ENCODE peak calls at places on chromosomes 5 and 9, in ten cellular contexts. Y is heart right ventricle, F is cardiac fibroblast, U is RWPE1, D is neural crest cell, M is left ventricle myocardium inferior, O is H9, N is coronary artery, K is AG09309, S is sigmoid colon. G is an unnamed sample.

GRCh38 chr9:131238402-131239021 is 37.8 kb downstream of the FAM78A start:
- DNase-seq in Y (no peak), F (peak), U (no peak), D (peak), M (peak), O (no peak), N (no peak), K (no peak), S (no peak), G (peak)

GRCh38 chr5:167050568-167051214 is 1240.8 kb upstream of the WWC1 start:
- DNase-seq in Y (no peak), F (peak), U (no peak), D (no peak), M (no peak), O (peak), N (no peak), K (no peak), S (no peak), G (peak)

GRCh38 chr5:170238456-170238855 is 5.7 kb downstream of the C5orf58 start:
- DNase-seq in Y (no peak), F (no peak), U (no peak), D (no peak), M (no peak), O (no peak), N (no peak), K (no peak), S (no peak), G (no peak)

GRCh38 chr9:95627802-95628201 is 111.0 kb upstream of the PTCH1 start:
- DNase-seq in Y (no peak), F (no peak), U (peak), D (no peak), M (no peak), O (no peak), N (no peak), K (no peak), S (no peak), G (peak)

GRCh38 chr9:4530375-4530774 is 40.1 kb downstream of the SLC1A1 start:
- DNase-seq in Y (no peak), F (peak), U (peak), D (no peak), M (no peak), O (no peak), N (no peak), K (no peak), S (no peak), G (no peak)

GRCh38 chr9:114685951-114686350 is 4.0 kb upstream of the TEX48 start:
- DNase-seq in Y (no peak), F (no peak), U (no peak), D (no peak), M (no peak), O (no peak), N (no peak), K (no peak), S (no peak), G (no peak)

GRCh38 chr9:76564300-76564699 is 105.3 kb downstream of the GCNT1 start:
- DNase-seq in Y (no peak), F (no peak), U (no peak), D (no peak), M (no peak), O (no peak), N (no peak), K (no peak), S (no peak), G (no peak)

GRCh38 chr5:134651531-134651930 is 2.9 kb downstream of the SEC24A start:
- DNase-seq in Y (no peak), F (no peak), U (no peak), D (no peak), M (no peak), O (no peak), N (no peak), K (no peak), S (no peak), G (no peak)

GRCh38 chr5:104187656-104188055 is 625.1 kb upstream of the NUDT12 start:
- DNase-seq in Y (no peak), F (no peak), U (no peak), D (no peak), M (no peak), O (no peak), N (no peak), K (no peak), S (no peak), G (no peak)

GRCh38 chr9:73149371-73150067 is 2.1 kb upstream of the ANXA1 start:
- DNase-seq in Y (no peak), F (peak), U (peak), D (no peak), M (no peak), O (no peak), N (no peak), K (peak), S (no peak), G (peak)

GRCh38 chr5:23314827-23315226 is 192.6 kb upstream of the PRDM9 start:
- DNase-seq in Y (no peak), F (peak), U (peak), D (no peak), M (no peak), O (no peak), N (no peak), K (no peak), S (no peak), G (no peak)

GRCh38 chr9:136694163-136694864 is 7.1 kb upstream of the AGPAT2 start:
- DNase-seq in Y (peak), F (peak), U (peak), D (peak), M (peak), O (peak), N (no peak), K (no peak), S (no peak), G (no peak)

GRCh38 chr5:178387061-178387855 is 154.7 kb upstream of the PHYKPL start:
- DNase-seq in Y (no peak), F (no peak), U (no peak), D (no peak), M (no peak), O (peak), N (peak), K (no peak), S (peak), G (no peak)

GRCh38 chr9:130830199-130830598 is 4.9 kb upstream of the ABL1 start:
- DNase-seq in Y (no peak), F (no peak), U (no peak), D (no peak), M (no peak), O (no peak), N (no peak), K (no peak), S (no peak), G (no peak)

GRCh38 chr5:170836226-170836625 is 25.6 kb upstream of the RANBP17 start:
- DNase-seq in Y (no peak), F (no peak), U (no peak), D (no peak), M (no peak), O (no peak), N (no peak), K (no peak), S (no peak), G (no peak)

GRCh38 chr5:121189569-121190305 is 661.9 kb upstream of the FTMT start:
- DNase-seq in Y (no peak), F (peak), U (no peak), D (no peak), M (no peak), O (no peak), N (no peak), K (no peak), S (no peak), G (peak)

GRCh38 chr9:93501406-93501805 is 48.0 kb upstream of the FAM120AOS start:
- DNase-seq in Y (no peak), F (no peak), U (peak), D (no peak), M (no peak), O (no peak), N (no peak), K (no peak), S (no peak), G (no peak)

GRCh38 chr5:109105631-109106267 is 304.0 kb downstream of the PJA2 start:
- DNase-seq in Y (no peak), F (peak), U (peak), D (no peak), M (no peak), O (no peak), N (no peak), K (peak), S (no peak), G (peak)

GRCh38 chr5:123617561-123617960 is 105.6 kb downstream of the CSNK1G3 start:
- DNase-seq in Y (no peak), F (no peak), U (no peak), D (no peak), M (no peak), O (no peak), N (no peak), K (no peak), S (no peak), G (no peak)

GRCh38 chr9:25350011-25350410 is 328.2 kb downstream of the TUSC1 start:
- DNase-seq in Y (no peak), F (no peak), U (no peak), D (no peak), M (no peak), O (no peak), N (no peak), K (no peak), S (no peak), G (no peak)

GRCh38 chr5:67085616-67086015 is 111.0 kb downstream of the CD180 start:
- DNase-seq in Y (no peak), F (no peak), U (no peak), D (no peak), M (no peak), O (no peak), N (no peak), K (no peak), S (no peak), G (no peak)

GRCh38 chr5:312845-313244 is 8.7 kb upstream of the AHRR start:
- DNase-seq in Y (peak), F (no peak), U (no peak), D (no peak), M (peak), O (no peak), N (no peak), K (no peak), S (no peak), G (no peak)

GRCh38 chr5:55232194-55232984 is 1.0 kb downstream of the CCNO start:
- DNase-seq in Y (no peak), F (no peak), U (peak), D (peak), M (peak), O (peak), N (no peak), K (no peak), S (no peak), G (no peak)

GRCh38 chr5:107542428-107542827 is 128.3 kb downstream of the EFNA5 start:
- DNase-seq in Y (peak), F (peak), U (peak), D (no peak), M (peak), O (no peak), N (peak), K (peak), S (peak), G (peak)

GRCh38 chr5:107268241-107268640 is 402.5 kb downstream of the EFNA5 start:
- DNase-seq in Y (no peak), F (no peak), U (no peak), D (no peak), M (no peak), O (no peak), N (no peak), K (no peak), S (no peak), G (no peak)

GRCh38 chr5:66306844-66307315 is 162.8 kb downstream of the SREK1 start:
- DNase-seq in Y (no peak), F (peak), U (no peak), D (no peak), M (no peak), O (no peak), N (no peak), K (no peak), S (no peak), G (no peak)

GRCh38 chr5:135535820-135536801 is at the start of gene NEUROG1:
- DNase-seq in Y (no peak), F (no peak), U (peak), D (peak), M (no peak), O (peak), N (no peak), K (no peak), S (no peak), G (no peak)

GRCh38 chr9:134486127-134486995 is 155.2 kb upstream of the COL5A1 start:
- DNase-seq in Y (no peak), F (no peak), U (no peak), D (no peak), M (peak), O (no peak), N (no peak), K (no peak), S (peak), G (no peak)

GRCh38 chr5:159772698-159773061 is 143.6 kb upstream of the ADRA1B start:
- DNase-seq in Y (no peak), F (no peak), U (no peak), D (no peak), M (no peak), O (no peak), N (no peak), K (no peak), S (no peak), G (no peak)

GRCh38 chr9:75918154-75918553 is 27.7 kb downstream of the PCSK5 start:
- DNase-seq in Y (no peak), F (no peak), U (peak), D (no peak), M (no peak), O (no peak), N (no peak), K (no peak), S (no peak), G (no peak)

GRCh38 chr5:179326176-179326997 is 18.9 kb downstream of the ADAMTS2 start:
- DNase-seq in Y (peak), F (peak), U (no peak), D (no peak), M (peak), O (peak), N (no peak), K (peak), S (peak), G (no peak)

GRCh38 chr5:62333250-62333800 is 27.3 kb downstream of the KIF2A start:
- DNase-seq in Y (no peak), F (no peak), U (no peak), D (no peak), M (no peak), O (no peak), N (no peak), K (no peak), S (no peak), G (no peak)

GRCh38 chr5:40277161-40277906 is 402.4 kb upstream of the PTGER4 start:
- DNase-seq in Y (no peak), F (no peak), U (no peak), D (no peak), M (no peak), O (no peak), N (no peak), K (no peak), S (no peak), G (no peak)

GRCh38 chr5:32711693-32712462 is 757 bp downstream of the NPR3 start:
- DNase-seq in Y (peak), F (peak), U (peak), D (peak), M (peak), O (peak), N (no peak), K (no peak), S (peak), G (peak)

GRCh38 chr5:98519530-98519929 is 253.9 kb upstream of the RGMB start:
- DNase-seq in Y (no peak), F (no peak), U (no peak), D (no peak), M (no peak), O (no peak), N (no peak), K (no peak), S (no peak), G (no peak)

GRCh38 chr5:68054625-68055024 is 160.9 kb upstream of the PIK3R1 start:
- DNase-seq in Y (no peak), F (peak), U (no peak), D (no peak), M (no peak), O (no peak), N (no peak), K (no peak), S (no peak), G (no peak)

GRCh38 chr5:129020683-129021082 is 55.4 kb downstream of the SLC27A6 start:
- DNase-seq in Y (no peak), F (no peak), U (no peak), D (no peak), M (no peak), O (no peak), N (no peak), K (no peak), S (no peak), G (no peak)

GRCh38 chr9:33455952-33456351 is 8.6 kb upstream of the AQP3 start:
- DNase-seq in Y (no peak), F (no peak), U (no peak), D (no peak), M (no peak), O (no peak), N (no peak), K (no peak), S (no peak), G (no peak)

GRCh38 chr9:84932915-84933527 is 263.5 kb downstream of the NTRK2 start:
- DNase-seq in Y (no peak), F (no peak), U (no peak), D (no peak), M (no peak), O (peak), N (no peak), K (no peak), S (no peak), G (no peak)
- TF ChIP-seq CTCF in Y (no peak), F (no peak), U (no peak), D (peak), M (peak), O (peak), N (no peak), K (peak), S (no peak), G (no peak)

GRCh38 chr5:38782185-38782584 is 63.6 kb upstream of the OSMR start:
- DNase-seq in Y (no peak), F (no peak), U (no peak), D (no peak), M (no peak), O (no peak), N (no peak), K (no peak), S (no peak), G (no peak)
- TF ChIP-seq CTCF in Y (no peak), F (no peak), U (no peak), D (no peak), M (no peak), O (no peak), N (no peak), K (no peak), S (no peak), G (no peak)

GRCh38 chr5:6788956-6789649 is 75.9 kb downstream of the TENT4A start:
- DNase-seq in Y (no peak), F (peak), U (no peak), D (no peak), M (no peak), O (no peak), N (no peak), K (no peak), S (no peak), G (no peak)
- TF ChIP-seq CTCF in Y (no peak), F (no peak), U (no peak), D (peak), M (no peak), O (peak), N (no peak), K (peak), S (no peak), G (peak)

DNA sequence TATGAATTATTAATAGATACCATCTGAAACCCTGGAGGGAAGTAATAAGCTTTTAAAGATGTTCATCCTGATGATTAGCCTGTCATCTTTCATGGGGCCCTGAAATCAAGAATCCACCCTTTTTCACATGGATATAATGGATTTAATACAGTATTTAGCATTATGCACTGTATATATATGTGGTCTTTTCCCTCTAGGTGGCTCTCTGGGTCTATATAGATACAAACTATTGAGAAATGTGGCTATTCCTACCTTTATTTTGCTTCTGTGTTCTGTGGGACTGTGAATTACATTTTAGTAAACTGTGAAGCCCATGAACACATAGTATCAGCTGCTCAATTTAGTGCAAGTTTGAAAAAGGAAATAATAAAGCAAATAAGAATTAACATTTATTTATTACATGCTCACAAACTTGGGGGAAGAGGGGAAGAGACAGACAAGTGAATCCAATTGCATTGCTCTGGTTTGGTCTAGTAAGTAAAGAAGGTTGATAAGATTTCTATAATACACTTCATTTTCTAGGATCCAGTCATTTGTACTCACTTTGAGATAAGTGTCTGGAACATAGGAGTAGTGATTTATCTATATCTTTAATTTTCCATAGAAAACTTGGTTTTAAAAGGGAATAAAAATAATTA is 112.2 kb downstream of the SCAMP1 start:
- DNase-seq in Y (no peak), F (peak), U (peak), D (no peak), M (no peak), O (no peak), N (no peak), K (no peak), S (no peak), G (no peak)
- TF ChIP-seq CTCF in Y (peak), F (peak), U (peak), D (no peak), M (peak), O (no peak), N (no peak), K (peak), S (no peak), G (peak)

GRCh38 chr9:127541176-127541575 is 70.9 kb upstream of the STXBP1 start:
- DNase-seq in Y (no peak), F (no peak), U (no peak), D (no peak), M (no peak), O (no peak), N (no peak), K (no peak), S (no peak), G (no peak)

GRCh38 chr9:127541865-127542264 is 70.2 kb upstream of the STXBP1 start:
- DNase-seq in Y (no peak), F (peak), U (no peak), D (no peak), M (peak), O (no peak), N (peak), K (no peak), S (peak), G (no peak)

GRCh38 chr9:127539259-127539981 is 72.7 kb upstream of the STXBP1 start:
- DNase-seq in Y (no peak), F (no peak), U (no peak), D (no peak), M (no peak), O (no peak), N (no peak), K (no peak), S (no peak), G (no peak)

GRCh38 chr9:127539982-127540663 is 72.0 kb upstream of the STXBP1 start:
- DNase-seq in Y (no peak), F (no peak), U (no peak), D (no peak), M (no peak), O (no peak), N (no peak), K (no peak), S (no peak), G (no peak)

GRCh38 chr9:127540664-127541041 is 71.4 kb upstream of the STXBP1 start:
- DNase-seq in Y (no peak), F (no peak), U (no peak), D (no peak), M (no peak), O (peak), N (no peak), K (no peak), S (no peak), G (no peak)
- TF ChIP-seq CTCF in Y (no peak), F (no peak), U (no peak), D (no peak), M (no peak), O (peak), N (no peak), K (no peak), S (no peak), G (peak)

GRCh38 chr5:177317959-177318377 is 6.3 kb upstream of the MXD3 start:
- DNase-seq in Y (no peak), F (peak), U (peak), D (peak), M (peak), O (peak), N (no peak), K (no peak), S (peak), G (peak)
- TF ChIP-seq CTCF in Y (peak), F (peak), U (peak), D (peak), M (peak), O (peak), N (peak), K (peak), S (peak), G (peak)

G was measured in brain microvascular endothelial cell.